ENCODE peak calls at places on chromosomes 2 and 18, in six cellular contexts. J is IMR-90, E is neuronal stem cell, T is H9, B is mesenchymal stem cell, C is H1. P is an unnamed sample.

GRCh38 chr18:79199691-79200374 is 130.6 kb downstream of the ATP9B start:
- DNase-seq in B (peak; percentile 31), T (no peak), E (no peak), C (no peak), J (peak; percentile 35), P (peak; percentile 31)

GRCh38 chr2:212147921-212148513 is 390.6 kb downstream of the ERBB4 start:
- DNase-seq in B (peak; percentile 31), J (peak; percentile 1), C (no peak), T (no peak), E (no peak), P (peak; percentile 50)

GRCh38 chr2:60550151-60550983 is 3.1 kb downstream of the BCL11A start:
- DNase-seq in B (peak; percentile 84), T (peak; percentile 84), C (peak; percentile 81), J (peak; percentile 82), E (no peak), P (peak; percentile 76)

GRCh38 chr18:72409923-72410322 is 134.2 kb downstream of the CBLN2 start:
- DNase-seq in T (no peak), E (no peak), C (no peak), B (no peak), J (no peak), P (no peak)

GRCh38 chr2:65662654-65663432 is 230.4 kb upstream of the SPRED2 start:
- DNase-seq in E (no peak), B (peak; percentile 94), C (no peak), J (peak; percentile 93), T (no peak), P (no peak)

GRCh38 chr18:6672909-6673308 is 56.6 kb upstream of the ARHGAP28 start:
- DNase-seq in B (no peak), T (no peak), E (no peak), J (no peak), C (no peak), P (no peak)

GRCh38 chr2:197181491-197181890 is 129.1 kb downstream of the ANKRD44 start:
- DNase-seq in B (no peak), T (no peak), C (no peak), E (no peak), J (peak; percentile 80), P (no peak)

GRCh38 chr2:15359716-15360531 is 201.2 kb downstream of the NBAS start:
- DNase-seq in C (no peak), B (peak; percentile 87), T (no peak), J (peak; percentile 93), E (no peak), P (peak; percentile 41)

GRCh38 chr2:60414731-60415130 is 138.7 kb downstream of the BCL11A start:
- DNase-seq in E (no peak), T (no peak), B (peak; percentile 78), J (peak; percentile 70), C (no peak), P (no peak)

GRCh38 chr2:45334241-45334860 is 276.7 kb downstream of the SRBD1 start:
- DNase-seq in J (no peak), T (no peak), E (no peak), C (no peak), B (no peak), P (no peak)

GRCh38 chr2:226625951-226626350 is 173.7 kb downstream of the IRS1 start:
- DNase-seq in C (no peak), B (no peak), J (no peak), T (no peak), E (no peak), P (no peak)

GRCh38 chr2:29223851-29224692 is 108.9 kb downstream of the CLIP4 start:
- DNase-seq in T (no peak), C (no peak), J (peak; percentile 55), B (peak; percentile 62), E (no peak), P (peak; percentile 33)

GRCh38 chr2:189798312-189799029 is 14.2 kb downstream of the PMS1 start:
- DNase-seq in B (peak; percentile 46), C (no peak), T (no peak), J (peak; percentile 74), E (no peak), P (peak; percentile 38)

GRCh38 chr2:202822411-202822810 is 49.2 kb downstream of the ICA1L start:
- DNase-seq in E (no peak), C (no peak), T (no peak), J (peak; percentile 46), B (no peak), P (no peak)
- H4K91ac ChIP-seq in E (no peak overlapping the region), C (no peak overlapping the region), T (no peak overlapping the region), J (no peak overlapping the region), B (no peak overlapping the region), P (no peak overlapping the region)

DNA sequence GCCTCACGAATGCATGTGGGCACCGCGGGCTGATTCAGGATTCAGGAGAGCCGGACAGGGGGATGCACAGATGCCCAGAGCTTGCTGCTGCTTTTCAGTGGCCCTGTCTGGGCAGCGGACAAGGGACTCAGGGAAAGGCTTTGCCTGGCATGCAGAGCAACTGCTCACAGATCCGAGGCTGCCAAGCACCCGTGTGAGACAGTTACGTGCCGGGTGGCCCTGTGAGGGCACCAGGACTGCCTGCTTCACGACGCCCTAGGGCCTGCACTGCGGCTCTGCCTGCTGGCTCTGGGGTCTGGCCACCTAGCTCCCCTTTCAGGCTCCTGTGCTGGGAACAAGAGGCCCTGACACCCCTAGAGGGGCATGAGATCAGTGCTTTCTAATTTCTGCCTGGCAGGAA is 221.4 kb upstream of the PXDN start:
- DNase-seq in T (no peak), C (no peak), E (no peak), B (no peak), J (no peak), P (no peak)
- H2BK120ac ChIP-seq in T (no peak overlapping the region), C (no peak overlapping the region), E (no peak overlapping the region), B (no peak overlapping the region), J (no peak overlapping the region), P (no peak overlapping the region)

DNA sequence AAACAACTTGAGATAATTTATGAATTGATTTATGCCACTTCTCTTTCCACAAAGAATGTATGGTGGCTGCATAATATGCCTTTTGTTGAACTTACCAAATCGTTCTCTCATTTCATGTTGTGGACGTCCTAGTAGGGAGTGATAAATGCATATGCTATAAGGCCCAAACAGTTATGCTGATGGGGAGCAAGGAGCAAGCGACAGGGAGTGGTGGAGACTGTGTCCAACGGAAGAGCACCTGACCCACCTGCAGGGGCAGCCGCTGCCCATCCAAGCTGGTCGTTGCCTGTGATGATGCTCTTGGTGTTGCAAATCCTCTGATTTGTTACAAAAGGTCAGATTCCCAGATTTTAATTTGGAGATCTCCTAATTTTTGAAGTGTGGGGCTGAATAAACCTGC is 31.0 kb upstream of the MGAT4A start:
- DNase-seq in C (no peak), B (no peak), E (no peak), T (no peak), J (no peak), P (no peak)
- H4K91ac ChIP-seq in C (no peak overlapping the region), B (no peak overlapping the region), E (no peak overlapping the region), T (no peak overlapping the region), J (no peak overlapping the region), P (no peak overlapping the region)

DNA sequence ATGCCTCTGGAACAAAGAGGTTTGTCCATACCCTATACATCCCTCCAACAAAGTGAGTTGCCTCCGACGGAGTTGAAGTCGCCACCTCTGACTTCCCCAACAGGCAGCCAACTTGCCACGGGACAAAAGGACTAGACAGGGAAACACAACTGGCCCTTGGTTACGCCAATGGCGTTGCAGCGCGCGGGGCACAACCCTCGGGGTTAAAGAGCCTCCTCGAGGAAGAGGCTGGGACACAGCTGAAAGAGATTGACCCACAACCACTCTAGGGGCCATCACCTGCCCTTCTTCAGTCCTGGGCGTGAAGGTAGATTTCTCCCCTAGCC is 545 bp downstream of the GTF3C2 start:
- DNase-seq in J (peak; percentile 53), B (peak; percentile 83), E (no peak), T (no peak), C (peak; percentile 69), P (peak; percentile 35)
- H2BK120ac ChIP-seq in J (peak overlapping the region; percentile 65), B (no peak overlapping the region), E (no peak overlapping the region), T (peak overlapping the region; percentile 79), C (no peak overlapping the region), P (peak overlapping the region; percentile 76)

DNA sequence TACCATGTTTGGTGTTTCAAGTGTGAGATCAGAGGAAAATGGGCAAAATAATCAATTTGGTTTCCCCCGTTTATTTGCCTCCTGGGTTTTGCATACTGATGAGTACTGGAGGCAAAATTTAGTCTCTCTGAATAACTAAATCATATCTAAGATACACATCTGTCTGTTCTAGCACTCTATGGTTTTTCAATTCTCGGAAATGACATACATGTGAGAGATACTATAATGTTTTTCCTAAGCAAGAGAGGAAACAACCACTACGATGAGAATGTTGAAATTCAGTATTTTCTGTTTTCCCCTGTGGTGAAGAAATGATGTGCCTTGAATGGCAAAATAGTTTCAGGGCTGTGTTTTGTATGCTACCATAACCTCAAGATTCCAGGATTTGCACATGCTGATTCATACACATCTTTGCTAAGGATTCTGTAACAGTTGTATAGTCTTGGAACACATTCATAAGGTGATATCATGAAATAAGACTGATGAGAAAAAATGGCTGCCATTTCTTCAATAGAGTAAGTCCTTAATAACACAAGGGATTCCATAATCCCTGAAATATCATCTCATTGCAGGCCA is 316.7 kb downstream of the FIGN start:
- DNase-seq in J (no peak), C (no peak), E (no peak), B (no peak), T (no peak), P (no peak)
- H4K91ac ChIP-seq in J (no peak overlapping the region), C (no peak overlapping the region), E (no peak overlapping the region), B (no peak overlapping the region), T (no peak overlapping the region), P (no peak overlapping the region)

GRCh38 chr2:37343537-37344434 is 644 bp upstream of the QPCT start:
- DNase-seq in C (no peak), B (peak; percentile 67), E (no peak), T (no peak), J (peak; percentile 73), P (no peak)
- H2BK120ac ChIP-seq in C (no peak overlapping the region), B (no peak overlapping the region), E (no peak overlapping the region), T (no peak overlapping the region), J (no peak overlapping the region), P (peak overlapping the region; percentile 95)

GRCh38 chr18:9441061-9441460 is 34.3 kb upstream of the RALBP1 start:
- DNase-seq in J (no peak), T (no peak), C (no peak), E (no peak), B (no peak), P (no peak)
- H4K91ac ChIP-seq in J (no peak overlapping the region), T (no peak overlapping the region), C (no peak overlapping the region), E (no peak overlapping the region), B (no peak overlapping the region), P (no peak overlapping the region)

P was measured in trophoblast cell.